ENCODE peak calls at places on chromosome 18, in six cellular contexts. C is HFF-Myc, G is BJ, T is fibroblast of mammary gland, R is right atrium auricular region, Z is astrocyte of the spinal cord. J is an unnamed sample.

GRCh38 chr18:3048121-3048520 is 35.2 kb upstream of the LPIN2 start:
- DNase-seq in Z (no peak), G (no peak), T (no peak), C (no peak), R (peak; percentile 38), J (no peak)

GRCh38 chr18:74896390-74896991 is 298.8 kb downstream of the ZNF407 start:
- DNase-seq in T (peak; percentile 12), R (no peak), C (no peak), Z (peak; percentile 9), G (no peak), J (peak; percentile 9)

GRCh38 chr18:62105373-62105772 is 81.5 kb downstream of the PIGN start:
- DNase-seq in R (no peak), T (peak; percentile 27), C (no peak), G (no peak), Z (peak; percentile 29), J (no peak)

GRCh38 chr18:54240629-54241107 is 16.2 kb upstream of the MBD2 start:
- DNase-seq in C (no peak), R (no peak), T (no peak), Z (no peak), G (no peak), J (no peak)

GRCh38 chr18:14963246-14963645 is 215.3 kb downstream of the ANKRD30B start:
- DNase-seq in T (no peak), R (peak; percentile 30), G (no peak), Z (no peak), C (no peak), J (no peak)

GRCh38 chr18:76610933-76611749 is 116.1 kb upstream of the ZNF516 start:
- DNase-seq in C (no peak), G (no peak), Z (peak; percentile 45), T (peak; percentile 85), R (no peak), J (peak; percentile 21)

GRCh38 chr18:59988098-59988706 is 88.4 kb downstream of the PMAIP1 start:
- DNase-seq in R (no peak), Z (peak; percentile 68), C (peak; percentile 21), G (no peak), T (peak; percentile 73), J (peak; percentile 33)

GRCh38 chr18:53790817-53791216 is 433.7 kb downstream of the MBD2 start:
- DNase-seq in R (no peak), G (peak; percentile 14), T (peak; percentile 82), C (no peak), Z (peak; percentile 26), J (peak; percentile 26)

GRCh38 chr18:44423826-44424225 is 256.9 kb upstream of the SETBP1 start:
- DNase-seq in R (no peak), C (no peak), Z (no peak), G (no peak), T (no peak), J (no peak)

GRCh38 chr18:8153887-8154583 is 455.2 kb upstream of the RAB12 start:
- DNase-seq in T (peak; percentile 85), C (no peak), Z (peak; percentile 75), R (no peak), G (peak; percentile 33), J (peak; percentile 66)

GRCh38 chr18:53649621-53650020 is 574.8 kb downstream of the MBD2 start:
- DNase-seq in C (no peak), Z (no peak), G (no peak), T (no peak), R (no peak), J (no peak)

GRCh38 chr18:62033756-62034155 is 140.9 kb upstream of the RNF152 start:
- DNase-seq in Z (no peak), C (no peak), G (no peak), T (peak; percentile 15), R (no peak), J (peak; percentile 55)

GRCh38 chr18:31211047-31211446 is 48.4 kb upstream of the DSC1 start:
- DNase-seq in G (no peak), R (no peak), C (no peak), T (no peak), Z (no peak), J (no peak)

GRCh38 chr18:35088931-35089330 is 47.7 kb downstream of the MAPRE2 start:
- DNase-seq in Z (no peak), T (no peak), G (no peak), C (no peak), R (no peak), J (peak; percentile 54)

GRCh38 chr18:9993846-9994660 is 80.2 kb downstream of the VAPA start:
- DNase-seq in Z (no peak), C (no peak), R (no peak), G (no peak), T (no peak), J (no peak)

GRCh38 chr18:7459851-7460774 is 107.0 kb upstream of the PTPRM start:
- DNase-seq in G (no peak), T (no peak), C (no peak), Z (peak; percentile 10), R (no peak), J (peak; percentile 2)

GRCh38 chr18:79912994-79913831 is 38.2 kb downstream of the SLC66A2 start:
- DNase-seq in C (no peak), R (peak; percentile 52), T (no peak), Z (no peak), G (no peak), J (no peak)

GRCh38 chr18:63111549-63112402 is 207.8 kb downstream of the BCL2 start:
- DNase-seq in G (no peak), Z (no peak), C (no peak), R (no peak), T (no peak), J (no peak)

GRCh38 chr18:76979111-76979751 is 153.4 kb downstream of the MBP start:
- DNase-seq in G (no peak), R (no peak), C (no peak), T (no peak), Z (no peak), J (no peak)

GRCh38 chr18:49682301-49683190 is 120.7 kb downstream of the LIPG start:
- DNase-seq in G (no peak), C (no peak), T (peak; percentile 80), Z (no peak), R (no peak), J (peak; percentile 52)

GRCh38 chr18:50879302-50880107 is 587 bp downstream of the ME2 start:
- DNase-seq in C (no peak), R (no peak), T (peak; percentile 43), Z (peak; percentile 60), G (no peak), J (peak; percentile 65)

GRCh38 chr18:35267809-35268208 is 22.2 kb downstream of the ZSCAN30 start:
- DNase-seq in G (no peak), Z (no peak), T (no peak), R (no peak), C (no peak), J (no peak)

GRCh38 chr18:79926715-79927596 is 24.5 kb downstream of the SLC66A2 start:
- DNase-seq in G (no peak), C (no peak), T (no peak), Z (no peak), R (no peak), J (no peak)

GRCh38 chr18:26547302-26548143 is 830 bp downstream of the KCTD1 start:
- DNase-seq in T (peak; percentile 75), G (no peak), Z (peak; percentile 87), R (peak; percentile 74), C (peak; percentile 45), J (peak; percentile 91)

GRCh38 chr18:57469884-57470283 is 34.7 kb downstream of the ONECUT2 start:
- DNase-seq in T (no peak), Z (no peak), C (no peak), G (no peak), R (no peak), J (no peak)

GRCh38 chr18:46660955-46661749 is 4.1 kb upstream of the LOXHD1 start:
- DNase-seq in G (no peak), R (no peak), C (no peak), Z (peak; percentile 8), T (peak; percentile 23), J (no peak)

GRCh38 chr18:8252371-8252770 is 356.9 kb upstream of the RAB12 start:
- DNase-seq in G (no peak), Z (no peak), C (no peak), R (no peak), T (no peak), J (no peak)

GRCh38 chr18:7876354-7876753 is 309.2 kb downstream of the PTPRM start:
- DNase-seq in T (no peak), G (no peak), C (no peak), R (no peak), Z (no peak), J (no peak)

GRCh38 chr18:7329036-7329435 is 98.1 kb downstream of the LRRC30 start:
- DNase-seq in Z (no peak), G (no peak), T (no peak), R (no peak), C (no peak), J (no peak)

GRCh38 chr18:23964282-23965238 is 50.0 kb upstream of the TTC39C start:
- DNase-seq in G (no peak), Z (no peak), R (no peak), T (no peak), C (no peak), J (no peak)

GRCh38 chr18:77037533-77037932 is 95.0 kb downstream of the MBP start:
- DNase-seq in Z (no peak), R (no peak), G (no peak), T (no peak), C (no peak), J (no peak)

GRCh38 chr18:3248062-3248669 is 565 bp downstream of the MYL12A start:
- DNase-seq in Z (peak; percentile 59), G (no peak), T (peak; percentile 45), C (no peak), R (no peak), J (peak; percentile 35)

GRCh38 chr18:44601447-44601846 is 79.2 kb upstream of the SETBP1 start:
- DNase-seq in T (peak; percentile 85), R (no peak), C (peak; percentile 81), Z (peak; percentile 83), G (peak; percentile 88), J (peak; percentile 95)

GRCh38 chr18:48541026-48541746 is 2.4 kb downstream of the CTIF start:
- DNase-seq in Z (peak; percentile 80), C (no peak), T (peak; percentile 67), G (no peak), R (peak; percentile 79), J (peak; percentile 94)
- TF ChIP-seq CTCF in Z (no peak), C (no peak), T (no peak), G (peak; percentile 10), R (no peak), J (no peak)

GRCh38 chr18:36692909-36693308 is 135.9 kb downstream of the TPGS2 start:
- DNase-seq in R (no peak), Z (no peak), C (no peak), T (peak; percentile 73), G (no peak), J (peak; percentile 50)
- H3K4me3 ChIP-seq in R (no peak overlapping the region), Z (no peak overlapping the region), C (peak overlapping the region; percentile 59), T (peak overlapping the region; percentile 33), G (peak overlapping the region; percentile 44), J (peak overlapping the region; percentile 52)

GRCh38 chr18:13103366-13103765 is 112.2 kb downstream of the CEP192 start:
- DNase-seq in Z (no peak), G (no peak), C (no peak), T (peak; percentile 11), R (no peak), J (no peak)
- TF ChIP-seq CTCF in Z (peak; percentile 22), G (peak; percentile 9), C (peak; percentile 19), T (peak; percentile 28), R (no peak), J (no peak)

DNA sequence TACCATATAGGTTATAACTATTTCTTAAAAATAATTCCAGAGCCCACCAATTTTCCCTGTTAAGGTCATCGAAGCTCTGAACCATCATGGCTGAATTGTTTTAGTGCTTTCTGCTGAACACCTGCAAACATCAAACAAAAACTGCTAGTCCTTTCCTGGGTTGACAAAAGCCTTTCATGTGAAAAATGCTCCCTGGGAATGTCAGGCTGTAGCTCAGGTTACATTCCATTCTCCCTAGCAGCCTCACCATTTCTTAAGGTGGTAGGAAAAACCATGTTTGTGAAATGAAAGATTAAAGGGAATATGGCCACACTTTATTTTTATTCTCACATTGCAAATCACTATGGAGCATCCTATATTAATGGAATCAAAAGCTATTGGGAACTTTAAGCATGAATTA is 5.7 kb downstream of the TCF4 start:
- DNase-seq in T (no peak), G (no peak), Z (no peak), R (no peak), C (no peak), J (no peak)
- H3K4me3 ChIP-seq in T (no peak overlapping the region), G (no peak overlapping the region), Z (no peak overlapping the region), R (no peak overlapping the region), C (no peak overlapping the region), J (no peak overlapping the region)

J was measured in foreskin fibroblast.